ENCODE peak calls at places on chromosomes 7 and 10, in six cellular contexts. Z, S, O, E, C and G are unnamed samples.

GRCh38 chr10:77351386-77351785 is 286.2 kb downstream of the KCNMA1 start:
- DNase-seq in Z (no peak), S (no peak), O (no peak), E (no peak), C (no peak), G (no peak)

GRCh38 chr10:15152556-15152955 is 15.9 kb downstream of the NMT2 start:
- DNase-seq in Z (no peak), S (no peak), O (no peak), E (no peak), C (no peak), G (no peak)

GRCh38 chr10:32105782-32106382 is 49.7 kb upstream of the KIF5B start:
- DNase-seq in Z (peak), S (no peak), O (no peak), E (no peak), C (no peak), G (no peak)

GRCh38 chr10:13649844-13650520 is 63.2 kb downstream of the PRPF18 start:
- DNase-seq in Z (no peak), S (no peak), O (no peak), E (no peak), C (no peak), G (no peak)

GRCh38 chr7:103735377-103735776 is 254.1 kb downstream of the RELN start:
- DNase-seq in Z (peak), S (no peak), O (no peak), E (no peak), C (no peak), G (no peak)

GRCh38 chr10:118080817-118081216 is 34.1 kb upstream of the RAB11FIP2 start:
- DNase-seq in Z (no peak), S (no peak), O (no peak), E (no peak), C (no peak), G (no peak)

GRCh38 chr10:2477154-2477553 is 590.2 kb upstream of the PFKP start:
- DNase-seq in Z (no peak), S (no peak), O (no peak), E (no peak), C (peak), G (no peak)

GRCh38 chr7:120941064-120941463 is 9.5 kb upstream of the ING3 start:
- DNase-seq in Z (no peak), S (no peak), O (no peak), E (no peak), C (no peak), G (no peak)

GRCh38 chr10:131695814-131696165 is 205.0 kb upstream of the PPP2R2D start:
- DNase-seq in Z (no peak), S (no peak), O (no peak), E (no peak), C (peak), G (no peak)

GRCh38 chr10:3265081-3265480 is 92.5 kb upstream of the PITRM1 start:
- DNase-seq in Z (no peak), S (no peak), O (no peak), E (no peak), C (no peak), G (no peak)

GRCh38 chr7:159012353-159013069 is 132.2 kb downstream of the VIPR2 start:
- DNase-seq in Z (no peak), S (no peak), O (no peak), E (no peak), C (no peak), G (no peak)

GRCh38 chr10:11434323-11434722 is 177.1 kb downstream of the USP6NL start:
- DNase-seq in Z (peak), S (no peak), O (no peak), E (peak), C (no peak), G (peak)

GRCh38 chr7:129166745-129167144 is 21.7 kb upstream of the SMO start:
- DNase-seq in Z (no peak), S (no peak), O (peak), E (peak), C (no peak), G (peak)

GRCh38 chr10:3530346-3531096 is 254.5 kb downstream of the KLF6 start:
- DNase-seq in Z (no peak), S (no peak), O (no peak), E (no peak), C (no peak), G (no peak)

GRCh38 chr7:32536585-32536984 is 41.3 kb downstream of the AVL9 start:
- DNase-seq in Z (no peak), S (no peak), O (no peak), E (no peak), C (no peak), G (no peak)

GRCh38 chr10:78985973-78986372 is 82.8 kb upstream of the ZMIZ1 start:
- DNase-seq in Z (no peak), S (no peak), O (no peak), E (no peak), C (no peak), G (no peak)

GRCh38 chr10:80460399-80461207 is 6.5 kb downstream of the TSPAN14 start:
- DNase-seq in Z (peak), S (no peak), O (no peak), E (no peak), C (peak), G (no peak)

GRCh38 chr10:133278577-133279265 is 2.1 kb upstream of the ADAM8 start:
- DNase-seq in Z (peak), S (peak), O (no peak), E (peak), C (no peak), G (peak)

GRCh38 chr10:124065382-124066155 is 27.8 kb downstream of the CHST15 start:
- DNase-seq in Z (no peak), S (no peak), O (no peak), E (no peak), C (no peak), G (no peak)

GRCh38 chr10:80196270-80196949 is 8.9 kb downstream of the ANXA11 start:
- DNase-seq in Z (peak), S (no peak), O (peak), E (no peak), C (no peak), G (no peak)

GRCh38 chr10:21172774-21173432 is 275.8 kb upstream of the NEBL start:
- DNase-seq in Z (no peak), S (no peak), O (no peak), E (peak), C (peak), G (peak)

GRCh38 chr10:71708301-71708703 is 11.3 kb downstream of the C10orf105 start:
- DNase-seq in Z (peak), S (peak), O (no peak), E (peak), C (peak), G (peak)

GRCh38 chr10:6310977-6311376 is 108.2 kb downstream of the PFKFB3 start:
- DNase-seq in Z (no peak), S (no peak), O (no peak), E (no peak), C (no peak), G (no peak)

GRCh38 chr10:49578392-49578791 is 31.7 kb upstream of the SLC18A3 start:
- DNase-seq in Z (no peak), S (no peak), O (no peak), E (no peak), C (no peak), G (no peak)

GRCh38 chr10:93150289-93150688 is 76.6 kb downstream of the CYP26A1 start:
- DNase-seq in Z (no peak), S (no peak), O (no peak), E (no peak), C (no peak), G (no peak)

GRCh38 chr7:29277436-29278215 is 83.1 kb downstream of the CHN2 start:
- DNase-seq in Z (peak), S (no peak), O (no peak), E (no peak), C (peak), G (no peak)

GRCh38 chr10:26215923-26216576 is 524 bp upstream of the GAD2 start:
- DNase-seq in Z (no peak), S (peak), O (no peak), E (no peak), C (peak), G (no peak)

GRCh38 chr10:128211064-128211504 is 84.9 kb upstream of the MKI67 start:
- DNase-seq in Z (no peak), S (no peak), O (no peak), E (no peak), C (peak), G (no peak)

GRCh38 chr10:125162181-125162906 is 2.0 kb upstream of the CTBP2 start:
- DNase-seq in Z (no peak), S (no peak), O (no peak), E (no peak), C (peak), G (no peak)

GRCh38 chr10:128881086-128881485 is 586.0 kb upstream of the MGMT start:
- DNase-seq in Z (no peak), S (no peak), O (no peak), E (no peak), C (peak), G (no peak)

GRCh38 chr10:71713135-71714040 is 6.2 kb downstream of the C10orf105 start:
- DNase-seq in Z (no peak), S (no peak), O (no peak), E (peak), C (no peak), G (no peak)

GRCh38 chr10:98349508-98349922 is 65.5 kb downstream of the PYROXD2 start:
- DNase-seq in Z (no peak), S (no peak), O (no peak), E (no peak), C (no peak), G (no peak)

GRCh38 chr10:68052463-68052862 is 22.6 kb downstream of the HERC4 start:
- DNase-seq in Z (no peak), S (no peak), O (no peak), E (no peak), C (no peak), G (no peak)

GRCh38 chr7:149072438-149072775 is 18.1 kb downstream of the ZNF786 start:
- DNase-seq in Z (no peak), S (no peak), O (no peak), E (no peak), C (no peak), G (no peak)
- TF ChIP-seq TAF1 in Z (no peak), S (no peak), O (no peak), E (no peak), C (no peak), G (no peak)

GRCh38 chr10:101782811-101783735 is at the start of gene NPM3:
- DNase-seq in Z (peak), S (peak), O (no peak), E (peak), C (peak), G (peak)
- TF ChIP-seq POLR2A in Z (peak), S (peak), O (peak), E (peak), C (no peak), G (no peak)

GRCh38 chr10:43278216-43278615 is 11.4 kb upstream of the RASGEF1A start:
- DNase-seq in Z (no peak), S (no peak), O (no peak), E (no peak), C (no peak), G (no peak)
- TF ChIP-seq TAF1 in Z (no peak), S (no peak), O (no peak), E (no peak), C (no peak), G (no peak)

GRCh38 chr10:29635711-29636144 is 957 bp upstream of the SVIL start:
- DNase-seq in Z (peak), S (no peak), O (peak), E (no peak), C (no peak), G (no peak)

GRCh38 chr10:29636178-29636577 is 1.4 kb upstream of the SVIL start:
- DNase-seq in Z (no peak), S (no peak), O (peak), E (no peak), C (no peak), G (no peak)

GRCh38 chr10:29637537-29637936 is 2.8 kb upstream of the SVIL start:
- DNase-seq in Z (no peak), S (no peak), O (no peak), E (no peak), C (no peak), G (no peak)

GRCh38 chr10:29634105-29634504 is 666 bp downstream of the SVIL start:
- DNase-seq in Z (no peak), S (no peak), O (no peak), E (no peak), C (no peak), G (no peak)

DNA sequence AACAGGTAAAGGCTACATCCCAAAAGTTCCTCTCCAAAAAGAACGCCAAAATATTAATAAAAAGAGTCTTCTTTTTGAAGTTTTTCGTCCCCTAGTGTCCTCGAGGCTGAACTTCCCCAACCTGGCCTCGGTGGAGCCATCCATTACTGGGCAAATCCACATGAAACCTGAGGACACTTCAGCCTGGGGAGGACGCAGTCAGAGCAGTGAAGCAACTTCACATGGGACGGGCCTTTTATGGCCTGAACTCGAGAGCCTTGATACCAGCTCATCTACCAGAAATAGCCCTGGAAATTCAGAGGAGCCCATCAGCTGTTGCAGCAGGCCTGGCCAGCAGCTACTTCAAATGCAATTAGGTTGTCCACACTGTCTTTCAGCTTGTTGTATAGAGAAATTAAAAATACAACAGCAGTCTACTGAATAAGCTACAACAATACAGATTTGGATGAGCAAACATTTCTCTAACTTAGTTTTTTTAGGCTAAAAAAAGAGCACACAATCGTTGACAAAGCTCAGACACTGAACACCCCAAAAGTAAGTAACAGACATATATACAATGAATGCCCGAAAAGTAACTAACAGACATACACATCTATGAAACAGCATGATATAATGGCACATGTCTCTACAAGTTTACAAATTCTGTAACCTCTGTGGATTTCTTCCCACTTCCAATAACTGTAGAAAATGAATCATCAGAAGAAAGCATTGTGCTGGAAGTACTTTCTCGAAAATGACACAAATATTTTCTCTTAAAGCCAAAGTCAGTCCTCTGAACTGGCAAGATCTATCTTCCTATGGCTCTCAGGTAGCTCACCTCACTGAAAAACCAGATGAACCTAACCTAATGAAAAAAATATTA is at the start of gene SVIL:
- DNase-seq in Z (peak), S (no peak), O (no peak), E (no peak), C (no peak), G (no peak)
- TF ChIP-seq POLR2A in Z (no peak), S (no peak), O (no peak), E (no peak), C (no peak), G (no peak)

DNA sequence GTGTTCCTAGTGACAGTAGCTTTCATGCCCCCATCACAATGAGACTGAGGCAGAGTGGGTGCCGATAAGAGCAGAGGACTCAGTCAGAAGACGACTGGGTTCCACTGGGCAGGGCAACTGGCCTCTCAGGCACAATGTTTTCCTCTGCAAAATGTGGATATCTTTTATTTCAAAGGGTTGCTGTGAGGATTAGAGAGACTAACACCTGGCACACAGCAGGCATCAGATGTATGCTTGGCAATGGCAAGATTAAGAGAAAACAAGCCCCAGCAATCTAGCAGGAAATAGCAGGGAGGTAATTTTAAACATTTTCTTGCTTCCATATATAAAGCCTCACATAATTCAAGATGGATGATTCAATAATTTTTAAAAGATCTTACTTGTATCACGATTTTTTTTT is 28.0 kb downstream of the SGMS1 start:
- DNase-seq in Z (no peak), S (no peak), O (no peak), E (no peak), C (no peak), G (no peak)
- TF ChIP-seq TAF1 in Z (no peak), S (no peak), O (no peak), E (no peak), C (no peak), G (no peak)

GRCh38 chr10:119304541-119304940 is 97.2 kb downstream of the GRK5 start:
- DNase-seq in Z (no peak), S (no peak), O (no peak), E (no peak), C (no peak), G (no peak)
- TF ChIP-seq POLR2A in Z (no peak), S (no peak), O (no peak), E (no peak), C (no peak), G (no peak)